ENCODE peak calls at places on chromosome 13, in six cellular contexts. F is cardiac muscle cell, P is H9, X is coronary artery, I is right lobe of liver, J is WTC11. V is an unnamed sample.

GRCh38 chr13:24693862-24694471 is 13.8 kb downstream of the ATP12A start:
- DNase-seq in X (no peak), F (peak; percentile 64), P (peak; percentile 82), J (peak; percentile 53), I (no peak), V (peak; percentile 68)

GRCh38 chr13:30108913-30109237 is 198.5 kb downstream of the KATNAL1 start:
- DNase-seq in X (no peak), J (no peak), F (no peak), P (no peak), I (peak; percentile 94), V (no peak)

GRCh38 chr13:91745962-91746361 is 347.5 kb downstream of the GPC5 start:
- DNase-seq in P (no peak), F (no peak), J (no peak), X (no peak), I (no peak), V (no peak)

GRCh38 chr13:20188649-20189553 is 3.8 kb downstream of the GJB2 start:
- DNase-seq in P (peak; percentile 67), I (no peak), J (peak; percentile 56), X (peak; percentile 66), F (no peak), V (no peak)

GRCh38 chr13:92175330-92175729 is 776.9 kb downstream of the GPC5 start:
- DNase-seq in X (no peak), I (no peak), J (peak; percentile 17), F (peak; percentile 94), P (peak; percentile 34), V (peak; percentile 22)

GRCh38 chr13:73803997-73804396 is 330.2 kb downstream of the KLF12 start:
- DNase-seq in P (no peak), I (no peak), X (no peak), J (no peak), F (no peak), V (no peak)

GRCh38 chr13:106987435-106987800 is 419.5 kb upstream of the ARGLU1 start:
- DNase-seq in I (no peak), F (peak; percentile 16), X (no peak), J (no peak), P (no peak), V (no peak)

GRCh38 chr13:97567510-97568243 is 133.7 kb downstream of the RAP2A start:
- DNase-seq in J (no peak), X (no peak), I (no peak), F (peak; percentile 83), P (peak; percentile 45), V (peak; percentile 11)

GRCh38 chr13:27367570-27367969 is 56.8 kb upstream of the GTF3A start:
- DNase-seq in P (no peak), I (peak; percentile 70), J (no peak), X (no peak), F (no peak), V (no peak)

GRCh38 chr13:26465514-26465913 is 92.0 kb upstream of the WASF3 start:
- DNase-seq in X (no peak), F (peak; percentile 27), J (no peak), P (no peak), I (no peak), V (no peak)

GRCh38 chr13:88544836-88545235 is 873.7 kb downstream of the SLITRK5 start:
- DNase-seq in P (no peak), J (no peak), F (no peak), X (no peak), I (no peak), V (no peak)

GRCh38 chr13:75691183-75691582 is 55.1 kb downstream of the LMO7 start:
- DNase-seq in P (no peak), F (no peak), X (no peak), I (no peak), J (no peak), V (no peak)

GRCh38 chr13:106657104-106657503 is 89.2 kb upstream of the ARGLU1 start:
- DNase-seq in P (no peak), F (no peak), J (no peak), X (no peak), I (no peak), V (no peak)

GRCh38 chr13:80444240-80445015 is 103.5 kb upstream of the SPRY2 start:
- DNase-seq in P (no peak), F (no peak), I (no peak), X (no peak), J (no peak), V (no peak)

GRCh38 chr13:74825170-74825948 is 656.6 kb downstream of the TBC1D4 start:
- DNase-seq in J (no peak), I (no peak), F (peak; percentile 85), P (no peak), X (no peak), V (no peak)

GRCh38 chr13:33128134-33128533 is 111.9 kb downstream of the KL start:
- DNase-seq in I (no peak), J (no peak), F (no peak), X (no peak), P (no peak), V (no peak)

GRCh38 chr13:33125821-33126570 is 109.8 kb downstream of the KL start:
- DNase-seq in X (no peak), P (peak; percentile 61), F (peak; percentile 96), I (peak; percentile 66), J (no peak), V (no peak)

GRCh38 chr13:33129094-33129832 is 113.0 kb downstream of the KL start:
- DNase-seq in J (no peak), F (no peak), X (no peak), I (peak; percentile 88), P (no peak), V (no peak)

GRCh38 chr13:33129886-33130285 is 113.7 kb downstream of the KL start:
- DNase-seq in X (no peak), I (no peak), P (no peak), J (no peak), F (no peak), V (no peak)

DNA sequence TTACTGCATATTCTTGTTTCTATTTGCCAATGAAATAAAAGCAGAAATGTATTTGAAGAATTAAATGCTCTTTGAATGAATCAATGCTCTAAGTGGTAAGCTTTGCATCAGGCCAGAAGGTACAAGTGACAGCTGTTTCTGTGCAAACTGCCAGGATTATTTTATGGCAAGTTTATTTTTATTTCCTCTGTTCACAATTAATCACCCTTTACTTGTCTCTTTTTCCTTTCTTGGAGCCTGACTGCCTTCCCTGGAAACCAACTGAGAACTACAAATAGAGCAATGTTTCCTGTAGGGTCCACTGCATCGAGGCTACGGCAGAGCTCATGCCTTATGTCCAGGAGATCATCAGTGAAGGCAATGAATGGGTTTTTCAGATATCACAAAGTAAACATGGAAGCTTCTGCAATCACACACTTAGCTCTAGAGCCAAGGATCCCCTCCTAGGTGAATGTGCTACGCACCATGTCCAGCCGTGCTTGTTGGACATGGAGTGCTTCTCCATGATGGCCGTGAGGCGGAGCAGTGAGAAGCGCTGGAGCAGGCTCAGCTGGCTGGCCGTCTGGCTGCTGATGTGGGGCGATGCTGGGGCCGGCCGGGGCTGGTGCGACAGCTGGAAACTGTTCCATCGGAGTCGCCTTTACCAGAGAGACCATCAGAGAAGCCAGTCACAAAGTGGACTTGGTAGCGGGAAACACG is 110.8 kb downstream of the KL start:
- DNase-seq in X (no peak), I (no peak), J (no peak), P (no peak), F (peak; percentile 55), V (no peak)
- TF ChIP-seq CTCF in X (no peak), I (no peak), J (no peak), P (no peak), F (peak; percentile 44), V (no peak)

DNA sequence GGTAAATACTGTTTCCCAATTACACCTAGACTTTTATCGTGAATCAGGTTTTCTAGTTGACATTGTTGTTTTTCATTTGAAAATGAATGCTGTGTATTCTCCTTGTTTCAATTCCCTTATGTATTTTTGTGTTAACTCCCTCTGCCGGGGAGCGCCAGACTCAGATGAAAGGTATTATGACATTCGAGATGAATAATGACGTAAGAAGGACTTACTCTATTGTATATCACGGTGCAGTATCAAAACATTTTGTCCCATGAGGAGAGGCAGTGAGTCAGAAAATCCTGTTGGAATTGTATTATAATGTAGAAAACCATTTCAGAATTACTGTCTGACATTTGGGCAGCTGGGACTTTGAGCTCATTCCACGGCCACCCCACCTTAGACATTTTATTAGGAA is 61.6 kb downstream of the LRCH1 start:
- DNase-seq in X (no peak), J (no peak), I (no peak), P (no peak), F (peak; percentile 88), V (no peak)
- TF ChIP-seq CTCF in X (no peak), J (no peak), I (no peak), P (no peak), F (peak; percentile 42), V (no peak)

DNA sequence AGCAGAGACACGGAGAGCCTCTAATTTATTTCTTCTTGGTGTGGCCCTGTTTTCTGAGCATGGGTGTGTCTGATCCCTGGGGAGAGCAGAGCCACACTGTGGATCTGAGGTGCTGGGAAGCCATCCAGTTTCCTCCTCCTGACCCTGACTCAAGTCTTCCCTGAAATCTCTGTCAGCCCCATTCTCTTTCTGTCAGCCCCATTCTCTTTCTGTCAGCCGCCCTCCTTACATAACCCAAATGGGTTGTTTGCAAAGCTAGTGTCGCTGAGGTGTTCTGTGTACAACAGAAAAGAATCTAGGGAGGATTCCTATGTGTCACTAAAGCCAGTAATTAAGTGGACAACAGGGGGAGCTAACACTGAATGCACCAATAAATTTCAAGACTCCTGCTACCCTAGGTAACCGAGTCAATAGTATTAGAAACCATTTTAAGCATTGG is 50.2 kb downstream of the LRCH1 start:
- DNase-seq in X (no peak), I (no peak), P (no peak), F (peak; percentile 44), J (no peak), V (no peak)
- TF ChIP-seq CTCF in X (no peak), I (peak; percentile 36), P (peak; percentile 62), F (peak; percentile 54), J (no peak), V (peak; percentile 12)

GRCh38 chr13:84653915-84654534 is 771.8 kb upstream of the SLITRK1 start:
- DNase-seq in P (no peak), F (no peak), J (no peak), I (no peak), X (no peak), V (no peak)

GRCh38 chr13:84645196-84646071 is 763.2 kb upstream of the SLITRK1 start:
- DNase-seq in P (no peak), F (no peak), J (no peak), X (no peak), I (no peak), V (no peak)

GRCh38 chr13:84649853-84650252 is 767.6 kb upstream of the SLITRK1 start:
- DNase-seq in I (no peak), F (no peak), P (no peak), X (no peak), J (no peak), V (no peak)

GRCh38 chr13:84651288-84651687 is 769.0 kb upstream of the SLITRK1 start:
- DNase-seq in X (no peak), I (no peak), P (no peak), F (peak; percentile 90), J (no peak), V (no peak)

GRCh38 chr13:84648069-84648640 is 765.9 kb upstream of the SLITRK1 start:
- DNase-seq in J (no peak), I (no peak), X (no peak), F (peak; percentile 8), P (no peak), V (no peak)
- TF ChIP-seq CTCF in J (no peak), I (no peak), X (no peak), F (peak; percentile 23), P (no peak), V (no peak)

GRCh38 chr13:99505814-99506269 is 4.6 kb downstream of the TM9SF2 start:
- DNase-seq in P (no peak), I (no peak), J (no peak), X (no peak), F (peak; percentile 27), V (no peak)
- TF ChIP-seq CTCF in P (peak; percentile 52), I (peak; percentile 42), J (no peak), X (no peak), F (peak; percentile 33), V (peak; percentile 53)

V was measured in endothelial cell.